ENCODE peak calls at places on chromosomes 6 and 20, in seven cellular contexts. One of them, this sample, is unnamed.

GRCh38 chr6:145214570-145214969 is 520.8 kb downstream of the EPM2A start:
- DNase-seq in nephron progenitor cell: peak; percentile 3
- DNase-seq in GM10248: no peak
- DNase-seq in GM20000: no peak
- DNase-seq in right cardiac atrium: no peak
- DNase-seq in Calu3: peak; percentile 8
- DNase-seq in epithelial cell of esophagus: peak; percentile 45
- DNase-seq in this sample: no peak

GRCh38 chr6:3281669-3282460 is 23.1 kb downstream of the PSMG4 start:
- DNase-seq in nephron progenitor cell: no peak
- DNase-seq in GM10248: no peak
- DNase-seq in GM20000: no peak
- DNase-seq in right cardiac atrium: peak; percentile 46
- DNase-seq in Calu3: no peak
- DNase-seq in epithelial cell of esophagus: peak; percentile 98
- DNase-seq in this sample: no peak

GRCh38 chr6:148943451-148943850 is 196.6 kb downstream of the UST start:
- DNase-seq in nephron progenitor cell: no peak
- DNase-seq in GM10248: no peak
- DNase-seq in GM20000: no peak
- DNase-seq in right cardiac atrium: no peak
- DNase-seq in Calu3: no peak
- DNase-seq in epithelial cell of esophagus: no peak
- DNase-seq in this sample: no peak

GRCh38 chr20:40754372-40754943 is 65.4 kb upstream of the MAFB start:
- DNase-seq in nephron progenitor cell: peak; percentile 21
- DNase-seq in GM10248: no peak
- DNase-seq in GM20000: no peak
- DNase-seq in right cardiac atrium: peak; percentile 83
- DNase-seq in Calu3: no peak
- DNase-seq in epithelial cell of esophagus: no peak
- DNase-seq in this sample: peak; percentile 75

GRCh38 chr20:6140947-6141346 is 18.1 kb upstream of the FERMT1 start:
- DNase-seq in nephron progenitor cell: no peak
- DNase-seq in GM10248: no peak
- DNase-seq in GM20000: no peak
- DNase-seq in right cardiac atrium: no peak
- DNase-seq in Calu3: peak; percentile 3
- DNase-seq in epithelial cell of esophagus: no peak
- DNase-seq in this sample: no peak

GRCh38 chr6:157312733-157313132 is 10.6 kb downstream of the TMEM242 start:
- DNase-seq in nephron progenitor cell: no peak
- DNase-seq in GM10248: no peak
- DNase-seq in GM20000: no peak
- DNase-seq in right cardiac atrium: no peak
- DNase-seq in Calu3: no peak
- DNase-seq in epithelial cell of esophagus: no peak
- DNase-seq in this sample: no peak

GRCh38 chr20:61932199-61932592 is 133.5 kb downstream of the TAF4 start:
- DNase-seq in nephron progenitor cell: no peak
- DNase-seq in GM10248: no peak
- DNase-seq in GM20000: no peak
- DNase-seq in right cardiac atrium: no peak
- DNase-seq in Calu3: no peak
- DNase-seq in epithelial cell of esophagus: no peak
- DNase-seq in this sample: peak; percentile 10

GRCh38 chr20:47389867-47390347 is 33.4 kb upstream of the ZMYND8 start:
- DNase-seq in nephron progenitor cell: no peak
- DNase-seq in GM10248: no peak
- DNase-seq in GM20000: peak; percentile 34
- DNase-seq in right cardiac atrium: no peak
- DNase-seq in Calu3: peak; percentile 75
- DNase-seq in epithelial cell of esophagus: peak; percentile 98
- DNase-seq in this sample: no peak

GRCh38 chr6:107314644-107315043 is 144.7 kb downstream of the PDSS2 start:
- DNase-seq in nephron progenitor cell: no peak
- DNase-seq in GM10248: no peak
- DNase-seq in GM20000: no peak
- DNase-seq in right cardiac atrium: no peak
- DNase-seq in Calu3: no peak
- DNase-seq in epithelial cell of esophagus: no peak
- DNase-seq in this sample: no peak

GRCh38 chr20:23245553-23246128 is 105.0 kb upstream of the NXT1 start:
- DNase-seq in nephron progenitor cell: peak; percentile 47
- DNase-seq in GM10248: peak; percentile 80
- DNase-seq in GM20000: peak; percentile 72
- DNase-seq in right cardiac atrium: peak; percentile 84
- DNase-seq in Calu3: peak; percentile 30
- DNase-seq in epithelial cell of esophagus: peak; percentile 62
- DNase-seq in this sample: peak; percentile 77

GRCh38 chr6:20839624-20840023 is 305.4 kb downstream of the CDKAL1 start:
- DNase-seq in nephron progenitor cell: no peak
- DNase-seq in GM10248: no peak
- DNase-seq in GM20000: no peak
- DNase-seq in right cardiac atrium: no peak
- DNase-seq in Calu3: no peak
- DNase-seq in epithelial cell of esophagus: peak; percentile 6
- DNase-seq in this sample: no peak

GRCh38 chr6:67966830-67967229 is 668.3 kb upstream of the ADGRB3 start:
- DNase-seq in nephron progenitor cell: no peak
- DNase-seq in GM10248: no peak
- DNase-seq in GM20000: no peak
- DNase-seq in right cardiac atrium: no peak
- DNase-seq in Calu3: no peak
- DNase-seq in epithelial cell of esophagus: no peak
- DNase-seq in this sample: no peak

GRCh38 chr6:72425003-72425681 is 196.7 kb upstream of the KCNQ5 start:
- DNase-seq in nephron progenitor cell: no peak
- DNase-seq in GM10248: no peak
- DNase-seq in GM20000: no peak
- DNase-seq in right cardiac atrium: no peak
- DNase-seq in Calu3: no peak
- DNase-seq in epithelial cell of esophagus: peak; percentile 81
- DNase-seq in this sample: no peak

GRCh38 chr20:43835944-43836540 is 78.6 kb upstream of the TOX2 start:
- DNase-seq in nephron progenitor cell: no peak
- DNase-seq in GM10248: no peak
- DNase-seq in GM20000: no peak
- DNase-seq in right cardiac atrium: no peak
- DNase-seq in Calu3: no peak
- DNase-seq in epithelial cell of esophagus: no peak
- DNase-seq in this sample: no peak

GRCh38 chr6:111823831-111824607 is 49.2 kb downstream of the FYN start:
- DNase-seq in nephron progenitor cell: no peak
- DNase-seq in GM10248: no peak
- DNase-seq in GM20000: no peak
- DNase-seq in right cardiac atrium: no peak
- DNase-seq in Calu3: no peak
- DNase-seq in epithelial cell of esophagus: peak; percentile 36
- DNase-seq in this sample: no peak

GRCh38 chr6:165274611-165275010 is 34.8 kb downstream of the C6orf118 start:
- DNase-seq in nephron progenitor cell: no peak
- DNase-seq in GM10248: no peak
- DNase-seq in GM20000: no peak
- DNase-seq in right cardiac atrium: no peak
- DNase-seq in Calu3: no peak
- DNase-seq in epithelial cell of esophagus: no peak
- DNase-seq in this sample: no peak

GRCh38 chr20:15236812-15237211 is 899.4 kb upstream of the FLRT3 start:
- DNase-seq in nephron progenitor cell: peak; percentile 26
- DNase-seq in GM10248: peak; percentile 25
- DNase-seq in GM20000: peak; percentile 28
- DNase-seq in right cardiac atrium: no peak
- DNase-seq in Calu3: peak; percentile 37
- DNase-seq in epithelial cell of esophagus: peak; percentile 80
- DNase-seq in this sample: no peak

GRCh38 chr6:1789092-1789491 is 179.4 kb downstream of the FOXC1 start:
- DNase-seq in nephron progenitor cell: no peak
- DNase-seq in GM10248: no peak
- DNase-seq in GM20000: no peak
- DNase-seq in right cardiac atrium: no peak
- DNase-seq in Calu3: no peak
- DNase-seq in epithelial cell of esophagus: peak; percentile 16
- DNase-seq in this sample: no peak

GRCh38 chr20:58268936-58269619 is 40.4 kb upstream of the RAB22A start:
- DNase-seq in nephron progenitor cell: no peak
- DNase-seq in GM10248: no peak
- DNase-seq in GM20000: no peak
- DNase-seq in right cardiac atrium: no peak
- DNase-seq in Calu3: no peak
- DNase-seq in epithelial cell of esophagus: no peak
- DNase-seq in this sample: no peak

GRCh38 chr20:45218133-45218532 is 3.0 kb upstream of the SEMG2 start:
- DNase-seq in nephron progenitor cell: no peak
- DNase-seq in GM10248: no peak
- DNase-seq in GM20000: no peak
- DNase-seq in right cardiac atrium: no peak
- DNase-seq in Calu3: no peak
- DNase-seq in epithelial cell of esophagus: no peak
- DNase-seq in this sample: no peak

GRCh38 chr6:39361657-39362486 is 39.4 kb upstream of the KCNK16 start:
- DNase-seq in nephron progenitor cell: peak; percentile 79
- DNase-seq in GM10248: peak; percentile 81
- DNase-seq in GM20000: peak; percentile 79
- DNase-seq in right cardiac atrium: peak; percentile 78
- DNase-seq in Calu3: peak; percentile 84
- DNase-seq in epithelial cell of esophagus: peak; percentile 62
- DNase-seq in this sample: peak; percentile 62